ENCODE peak calls at places on chromosome 20, in five cellular contexts. I is MM.1S, H is non-pigmented ciliary epithelial cell, C is stromal cell of bone marrow, T is stomach. X is an unnamed sample.
A peak's percentile ranks its signal among the peaks of the same experiment; 100 is the strongest.

GRCh38 chr20:47493954-47494293 is 7.8 kb upstream of the NCOA3 start:
- DNase-seq in H (no peak), I (no peak), C (no peak), T (peak; percentile 36), X (no peak)

GRCh38 chr20:37457928-37458327 is 63.1 kb upstream of the NNAT start:
- DNase-seq in H (no peak), I (no peak), C (no peak), T (no peak), X (no peak)

GRCh38 chr20:50338479-50339195 is 148.0 kb downstream of the CEBPB start:
- DNase-seq in C (no peak), I (peak; percentile 69), H (no peak), T (no peak), X (no peak)

GRCh38 chr20:10131612-10132345 is 86.9 kb upstream of the SNAP25 start:
- DNase-seq in I (no peak), H (no peak), C (peak; percentile 23), T (peak; percentile 72), X (peak; percentile 8)

GRCh38 chr20:35718972-35719635 is 19.9 kb downstream of the ROMO1 start:
- DNase-seq in T (no peak), I (no peak), H (no peak), C (no peak), X (no peak)

GRCh38 chr20:21713901-21714296 is 8.4 kb downstream of the PAX1 start:
- DNase-seq in C (no peak), H (no peak), T (no peak), I (no peak), X (no peak)

GRCh38 chr20:34872604-34873224 is at the start of gene GGT7:
- DNase-seq in C (peak; percentile 35), H (no peak), I (peak; percentile 83), T (peak; percentile 89), X (peak; percentile 86)

GRCh38 chr20:24910461-24910860 is 38.6 kb upstream of the CST7 start:
- DNase-seq in T (no peak), I (no peak), H (no peak), C (no peak), X (no peak)

GRCh38 chr20:63553933-63554290 is at the start of gene FNDC11:
- DNase-seq in C (no peak), H (no peak), I (no peak), T (peak; percentile 58), X (peak; percentile 69)

GRCh38 chr20:32482251-32483220 is 102.6 kb downstream of the NOL4L start:
- DNase-seq in T (peak; percentile 55), C (no peak), H (no peak), I (no peak), X (peak; percentile 64)

GRCh38 chr20:6731951-6732580 is 35.4 kb upstream of the BMP2 start:
- DNase-seq in I (no peak), C (no peak), H (no peak), T (no peak), X (no peak)

GRCh38 chr20:64166712-64167615 is 2.7 kb downstream of the MYT1 start:
- DNase-seq in H (no peak), I (no peak), T (no peak), C (no peak), X (no peak)

GRCh38 chr20:10806539-10806938 is 132.7 kb upstream of the JAG1 start:
- DNase-seq in T (no peak), H (no peak), I (no peak), C (no peak), X (no peak)

GRCh38 chr20:14259691-14260090 is 77.7 kb downstream of the FLRT3 start:
- DNase-seq in T (no peak), H (no peak), C (no peak), I (no peak), X (no peak)

GRCh38 chr20:50590348-50590664 is 80.1 kb downstream of the PTPN1 start:
- DNase-seq in I (no peak), C (no peak), H (no peak), T (no peak), X (no peak)

GRCh38 chr20:53738039-53738944 is 144.7 kb upstream of the ZNF217 start:
- DNase-seq in I (peak; percentile 71), H (peak; percentile 63), C (peak; percentile 79), T (peak; percentile 85), X (no peak)

GRCh38 chr20:62178316-62179161 is 4.3 kb upstream of the MTG2 start:
- DNase-seq in T (peak; percentile 78), H (no peak), C (no peak), I (no peak), X (no peak)

GRCh38 chr20:61510778-61511330 is 258.8 kb downstream of the CDH4 start:
- DNase-seq in H (no peak), C (no peak), I (no peak), T (no peak), X (no peak)

GRCh38 chr20:47358672-47359532 is 2.4 kb upstream of the ZMYND8 start:
- DNase-seq in H (peak; percentile 86), T (peak; percentile 91), I (no peak), C (peak; percentile 87), X (peak; percentile 84)

GRCh38 chr20:19560876-19561480 is 197.1 kb upstream of the RIN2 start:
- DNase-seq in C (no peak), H (no peak), I (no peak), T (no peak), X (no peak)

GRCh38 chr20:51446656-51447055 is 95.9 kb downstream of the NFATC2 start:
- DNase-seq in I (no peak), H (no peak), C (peak; percentile 55), T (no peak), X (no peak)

GRCh38 chr20:24756292-24757025 is 192.6 kb upstream of the CST7 start:
- DNase-seq in I (no peak), T (peak; percentile 11), C (no peak), H (no peak), X (no peak)

GRCh38 chr20:53080969-53081871 is 109.1 kb downstream of the TSHZ2 start:
- DNase-seq in C (no peak), H (no peak), I (no peak), T (peak; percentile 65), X (peak; percentile 17)

GRCh38 chr20:34951252-34951651 is 4.4 kb downstream of the GSS start:
- DNase-seq in H (no peak), I (no peak), T (no peak), C (no peak), X (no peak)

GRCh38 chr20:57361517-57361916 is 10.5 kb downstream of the RAE1 start:
- DNase-seq in H (peak; percentile 41), T (no peak), I (no peak), C (peak; percentile 72), X (no peak)

GRCh38 chr20:5871720-5872410 is 78.5 kb downstream of the TRMT6 start:
- DNase-seq in I (no peak), H (no peak), T (no peak), C (no peak), X (no peak)

X was measured in left colon.